ENCODE peak calls at places on chromosomes 1 and 21, in four cellular contexts. J is A549, X is WTC11, Q is HCT116. E is an unnamed sample.

GRCh38 chr21:36024782-36025181 is 35.5 kb downstream of the SETD4 start:
- DNase-seq in J (no peak), Q (no peak), X (no peak), E (no peak)

GRCh38 chr1:169694304-169694703 is 17.1 kb downstream of the SELL start:
- DNase-seq in J (no peak), X (no peak), Q (no peak), E (no peak)

GRCh38 chr1:196063952-196064351 is 544.3 kb downstream of the KCNT2 start:
- DNase-seq in Q (no peak), J (no peak), X (no peak), E (no peak)

GRCh38 chr1:48930011-48930410 is 153.3 kb upstream of the BEND5 start:
- DNase-seq in J (no peak), Q (no peak), X (no peak), E (no peak)

GRCh38 chr1:165367375-165367993 is 11.0 kb upstream of the LMX1A start:
- DNase-seq in J (peak; percentile 71), Q (peak; percentile 79), X (peak; percentile 97), E (peak; percentile 98)

GRCh38 chr1:121558514-121558913 is 373.7 kb downstream of the SRGAP2C start:
- DNase-seq in J (peak; percentile 29), X (no peak), Q (no peak), E (no peak)

GRCh38 chr1:151612506-151613274 is 840 bp downstream of the SNX27 start:
- DNase-seq in J (peak; percentile 26), Q (no peak), X (peak; percentile 42), E (no peak)

GRCh38 chr1:60234761-60235160 is 161.2 kb upstream of the C1orf87 start:
- DNase-seq in Q (no peak), J (no peak), X (no peak), E (no peak)

GRCh38 chr1:66542811-66543767 is 9.1 kb downstream of the SGIP1 start:
- DNase-seq in Q (peak; percentile 91), X (no peak), J (peak; percentile 17), E (no peak)

GRCh38 chr1:57796609-57797008 is 372.7 kb upstream of the DAB1 start:
- DNase-seq in X (no peak), Q (no peak), J (peak; percentile 0), E (no peak)

GRCh38 chr21:29989634-29990234 is 49.9 kb upstream of the GRIK1 start:
- DNase-seq in X (no peak), Q (no peak), J (no peak), E (no peak)

GRCh38 chr1:67850151-67850551 is 16.9 kb upstream of the GNG12 start:
- DNase-seq in Q (peak; percentile 35), X (no peak), J (peak; percentile 58), E (no peak)

GRCh38 chr1:33056426-33056825 is 19.7 kb upstream of the AK2 start:
- DNase-seq in Q (no peak), J (no peak), X (no peak), E (no peak)

GRCh38 chr1:30652151-30652915 is 71.1 kb downstream of the MATN1 start:
- DNase-seq in J (no peak), X (no peak), Q (no peak), E (no peak)

GRCh38 chr1:56866656-56867055 is 12.1 kb downstream of the C8A start:
- DNase-seq in Q (no peak), X (no peak), J (no peak), E (no peak)

GRCh38 chr21:38958940-38959685 is 153.4 kb downstream of the ETS2 start:
- DNase-seq in Q (no peak), X (no peak), J (peak; percentile 45), E (no peak)

GRCh38 chr21:28793043-28793442 is 199.6 kb downstream of the LTN1 start:
- DNase-seq in Q (no peak), X (no peak), J (peak; percentile 1), E (no peak)
- TF ChIP-seq MAX in Q (no peak), X (no peak), J (no peak), E (no peak)

DNA sequence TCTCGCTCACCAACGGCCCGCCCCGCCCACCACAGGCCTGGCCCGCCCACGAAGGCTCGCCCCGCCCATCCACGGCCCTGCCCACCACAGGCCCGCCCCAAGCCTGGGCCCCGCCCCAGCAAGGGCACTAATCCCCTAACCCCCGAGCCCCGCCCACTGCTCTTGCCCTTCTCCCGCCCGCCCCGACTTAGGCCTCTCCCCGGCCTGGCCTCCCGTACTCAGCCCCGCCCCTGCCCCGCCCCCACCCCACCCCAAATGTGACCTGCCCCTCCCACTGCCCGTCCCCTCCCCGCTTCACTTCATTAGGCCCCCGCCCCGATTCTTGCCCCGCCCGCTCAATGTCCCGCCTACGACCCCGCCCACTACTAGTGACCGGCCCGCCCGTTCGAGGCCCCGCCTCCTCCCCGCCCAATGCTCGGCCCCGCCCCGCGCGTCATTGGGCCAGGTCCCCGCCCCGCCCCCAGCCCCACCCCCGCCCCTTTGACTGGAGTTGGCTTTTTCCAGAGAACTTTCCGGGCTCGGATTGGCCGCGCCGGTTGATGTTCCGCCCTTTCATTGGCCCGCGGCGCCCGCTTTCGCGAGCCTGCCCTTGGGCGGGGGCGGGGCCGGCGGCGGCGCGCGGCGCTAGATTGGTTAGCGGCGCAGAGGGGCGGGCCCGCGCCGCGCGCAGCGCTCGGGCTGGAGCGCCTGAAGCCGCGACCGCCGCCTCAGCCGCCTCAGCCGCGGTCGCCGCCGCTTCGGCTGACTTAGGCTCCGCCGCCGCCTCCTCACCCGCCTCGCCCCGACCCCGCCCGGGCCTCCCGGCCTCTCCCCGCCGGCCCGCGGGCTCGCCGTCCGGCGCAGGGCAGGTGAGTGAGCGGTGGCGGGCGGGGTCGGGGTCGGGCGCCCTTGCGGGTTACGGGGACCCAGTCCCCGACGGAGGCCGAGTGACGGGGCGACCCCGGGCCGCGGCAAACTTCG is at the start of gene PCBP3:
- DNase-seq in X (peak; percentile 99), Q (peak; percentile 61), J (peak; percentile 93), E (peak; percentile 86)
- TF ChIP-seq MAX in X (no peak), Q (no peak), J (no peak), E (no peak)

DNA sequence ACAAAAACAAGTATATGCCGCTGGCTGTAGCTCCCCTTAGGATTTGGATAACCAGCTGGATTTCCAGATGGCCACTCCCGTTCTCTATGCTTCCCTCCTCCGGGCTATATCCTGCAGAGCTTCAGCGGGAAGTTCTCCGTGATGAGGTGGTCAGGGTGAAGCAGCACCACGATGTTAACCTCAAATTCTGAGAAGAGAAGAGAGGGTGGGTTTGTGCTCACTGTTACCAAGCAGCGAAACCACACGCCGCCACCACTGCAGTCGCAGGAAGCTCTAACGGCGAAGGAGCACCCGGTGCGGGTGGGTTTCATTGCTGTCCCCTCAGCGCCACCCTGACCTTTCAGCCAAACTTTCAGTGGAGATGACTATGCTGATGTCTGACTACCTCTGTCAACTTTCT is 41.7 kb downstream of the VPS26C start:
- DNase-seq in X (no peak), Q (no peak), J (no peak), E (peak; percentile 16)
- TF ChIP-seq MAX in X (no peak), Q (no peak), J (no peak), E (no peak)

DNA sequence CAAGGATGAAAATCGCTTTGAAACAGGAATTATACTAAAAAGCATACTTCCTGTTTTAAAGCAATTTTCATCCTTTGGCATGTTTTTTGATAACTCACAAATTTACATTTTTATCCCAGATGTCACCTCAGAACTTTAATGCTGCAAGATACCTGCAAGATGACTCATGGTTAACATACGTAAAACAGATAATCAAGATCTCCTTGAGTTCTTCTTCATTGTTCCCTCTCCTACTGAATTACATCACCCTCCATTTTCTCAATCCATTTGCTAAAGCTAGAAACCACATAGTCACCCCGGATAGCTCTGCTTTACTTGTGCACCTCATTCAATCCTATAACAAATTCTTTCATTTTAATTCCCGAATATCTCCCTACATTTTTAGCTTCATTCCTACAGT is 1114.2 kb downstream of the PLA2G4A start:
- DNase-seq in Q (no peak), J (no peak), X (no peak), E (no peak)
- TF ChIP-seq MAX in Q (no peak), J (no peak), X (no peak), E (no peak)

GRCh38 chr1:81179239-81179638 is 621.5 kb upstream of the ADGRL2 start:
- DNase-seq in Q (peak; percentile 19), X (no peak), J (peak; percentile 55), E (no peak)

GRCh38 chr1:81170721-81171120 is 630.0 kb upstream of the ADGRL2 start:
- DNase-seq in X (no peak), Q (no peak), J (no peak), E (no peak)

GRCh38 chr1:81172483-81172882 is 628.3 kb upstream of the ADGRL2 start:
- DNase-seq in Q (no peak), X (no peak), J (no peak), E (no peak)

GRCh38 chr1:81174052-81174451 is 626.7 kb upstream of the ADGRL2 start:
- DNase-seq in Q (no peak), X (no peak), J (no peak), E (no peak)

GRCh38 chr1:81174811-81175476 is 625.8 kb upstream of the ADGRL2 start:
- DNase-seq in Q (peak; percentile 68), X (no peak), J (peak; percentile 40), E (no peak)
- TF ChIP-seq MAX in Q (peak; percentile 40), X (no peak), J (no peak), E (no peak)

GRCh38 chr1:69494171-69494570 is 73.6 kb upstream of the LRRC7 start:
- DNase-seq in X (no peak), J (no peak), Q (no peak), E (no peak)

GRCh38 chr1:69497847-69498246 is 69.9 kb upstream of the LRRC7 start:
- DNase-seq in J (no peak), Q (no peak), X (no peak), E (no peak)

DNA sequence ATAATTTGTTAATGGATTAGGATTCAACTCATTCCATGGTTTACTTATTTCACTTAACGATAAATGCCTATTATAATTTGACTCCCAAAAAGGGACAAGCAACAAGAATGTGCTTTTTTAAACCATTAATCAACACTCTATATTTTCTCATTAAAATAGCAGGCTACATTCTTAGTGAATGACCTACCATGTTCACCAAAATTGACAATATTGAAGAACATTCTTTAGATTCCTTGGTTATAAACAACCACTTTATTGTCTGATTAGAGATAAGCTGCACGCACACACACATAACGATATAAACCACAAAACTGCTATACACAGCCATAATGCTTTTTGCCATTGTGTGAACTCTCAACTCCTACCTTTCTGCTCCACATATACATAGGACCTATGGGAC is 75.4 kb upstream of the LRRC7 start:
- DNase-seq in J (no peak), Q (no peak), X (no peak), E (no peak)
- TF ChIP-seq MAX in J (no peak), Q (no peak), X (no peak), E (no peak)

DNA sequence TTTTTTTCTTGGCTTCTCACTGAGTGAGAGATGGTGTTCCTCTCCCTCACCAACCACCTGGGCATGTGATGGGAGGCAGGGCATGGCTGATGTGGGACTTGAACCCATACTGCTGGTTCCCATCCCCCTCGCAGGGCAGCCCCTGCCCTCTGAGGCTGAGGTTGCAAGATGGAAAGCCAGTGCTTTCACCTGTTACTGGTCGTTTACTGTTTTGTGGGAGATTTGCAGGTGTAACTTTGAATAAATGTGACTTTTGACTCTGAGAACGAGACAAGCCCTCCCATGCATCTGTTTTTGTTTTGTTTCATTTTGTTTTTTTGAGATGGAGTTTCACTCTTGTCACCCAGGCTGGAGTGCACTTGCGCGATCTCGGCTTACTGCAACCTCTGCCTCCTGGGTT is 21.6 kb downstream of the C1orf167 start:
- DNase-seq in Q (no peak), X (no peak), J (no peak), E (no peak)
- TF ChIP-seq MAX in Q (no peak), X (no peak), J (no peak), E (no peak)

GRCh38 chr21:46213620-46214286 is 14.8 kb downstream of the LSS start:
- DNase-seq in Q (no peak), X (peak; percentile 5), J (no peak), E (no peak)
- TF ChIP-seq MAX in Q (no peak), X (no peak), J (no peak), E (no peak)